ENCODE peak calls at places on chromosome 21, in eight cellular contexts. H is A549, O is astrocyte of the cerebellum, R is endothelial cell, B is GM12865, X is brain microvascular endothelial cell, P is upper lobe of right lung, F is K562. U is an unnamed sample.

GRCh38 chr21:45334591-45335081 is 46.9 kb upstream of the POFUT2 start:
- DNase-seq in H (no peak), O (no peak), R (no peak), B (no peak), X (no peak), P (peak), F (no peak), U (no peak)

GRCh38 chr21:44955141-44955802 is 15.4 kb downstream of the SLX9 start:
- DNase-seq in H (no peak), O (no peak), R (no peak), B (no peak), X (peak), P (peak), F (no peak), U (no peak)

GRCh38 chr21:33685613-33686197 is 43.4 kb downstream of the ITSN1 start:
- DNase-seq in H (no peak), O (peak), R (no peak), B (no peak), X (peak), P (no peak), F (no peak), U (peak)

GRCh38 chr21:42820513-42821465 is 58.5 kb downstream of the WDR4 start:
- DNase-seq in H (no peak), O (no peak), R (no peak), B (no peak), X (no peak), P (no peak), F (no peak), U (no peak)

GRCh38 chr21:23858878-23859277 is 1748.4 kb downstream of the MRPL39 start:
- DNase-seq in H (no peak), O (no peak), R (no peak), B (no peak), X (no peak), P (no peak), F (peak), U (no peak)

GRCh38 chr21:15552914-15553491 is 176.8 kb upstream of the USP25 start:
- DNase-seq in H (peak), O (no peak), R (no peak), B (no peak), X (no peak), P (no peak), F (no peak), U (no peak)

GRCh38 chr21:32094792-32095191 is 184.1 kb downstream of the MIS18A start:
- DNase-seq in H (peak), O (no peak), R (no peak), B (no peak), X (peak), P (no peak), F (no peak), U (no peak)

GRCh38 chr21:31671146-31671716 is 11.7 kb downstream of the SOD1 start:
- DNase-seq in H (no peak), O (no peak), R (no peak), B (no peak), X (no peak), P (no peak), F (no peak), U (no peak)

GRCh38 chr21:14259669-14260458 is 43.9 kb downstream of the RBM11 start:
- DNase-seq in H (peak), O (peak), R (no peak), B (peak), X (peak), P (no peak), F (peak), U (peak)

GRCh38 chr21:42381347-42381984 is 14.4 kb downstream of the TMPRSS3 start:
- DNase-seq in H (peak), O (no peak), R (peak), B (peak), X (peak), P (no peak), F (peak), U (peak)

GRCh38 chr21:43734830-43735229 is 15.9 kb downstream of the PDXK start:
- DNase-seq in H (no peak), O (peak), R (no peak), B (no peak), X (no peak), P (peak), F (no peak), U (no peak)

GRCh38 chr21:43299441-43300277 is 127.3 kb downstream of the SIK1 start:
- DNase-seq in H (no peak), O (no peak), R (no peak), B (no peak), X (no peak), P (peak), F (no peak), U (no peak)

GRCh38 chr21:25735895-25736597 is 1.3 kb downstream of the GABPA start:
- DNase-seq in H (no peak), O (no peak), R (no peak), B (peak), X (peak), P (no peak), F (peak), U (peak)

GRCh38 chr21:15564907-15565306 is 164.9 kb upstream of the USP25 start:
- DNase-seq in H (no peak), O (no peak), R (no peak), B (no peak), X (no peak), P (no peak), F (no peak), U (no peak)

GRCh38 chr21:43369124-43369523 is 57.8 kb downstream of the SIK1 start:
- DNase-seq in H (peak), O (no peak), R (no peak), B (peak), X (peak), P (no peak), F (no peak), U (peak)

GRCh38 chr21:43345746-43346409 is 81.1 kb downstream of the SIK1 start:
- DNase-seq in H (no peak), O (no peak), R (no peak), B (no peak), X (peak), P (peak), F (peak), U (peak)

GRCh38 chr21:42892582-42892930 is 553 bp upstream of the NDUFV3 start:
- DNase-seq in H (no peak), O (no peak), R (no peak), B (no peak), X (no peak), P (no peak), F (no peak), U (no peak)

GRCh38 chr21:44972821-44973220 is 33.0 kb downstream of the SLX9 start:
- DNase-seq in H (no peak), O (no peak), R (no peak), B (no peak), X (no peak), P (no peak), F (peak), U (peak)

GRCh38 chr21:43851593-43851992 is 13.4 kb upstream of the AGPAT3 start:
- DNase-seq in H (no peak), O (no peak), R (no peak), B (no peak), X (no peak), P (no peak), F (no peak), U (no peak)

GRCh38 chr21:40719615-40720014 is 127.3 kb downstream of the DSCAM start:
- DNase-seq in H (no peak), O (no peak), R (no peak), B (no peak), X (no peak), P (no peak), F (no peak), U (no peak)

GRCh38 chr21:43206231-43207042 is 37.6 kb downstream of the CRYAA start:
- DNase-seq in H (no peak), O (no peak), R (no peak), B (no peak), X (no peak), P (peak), F (no peak), U (no peak)

GRCh38 chr21:45277101-45278045 is 10.3 kb downstream of the POFUT2 start:
- DNase-seq in H (no peak), O (no peak), R (no peak), B (no peak), X (no peak), P (no peak), F (no peak), U (no peak)

GRCh38 chr21:36323032-36323431 is 3.0 kb downstream of the MORC3 start:
- DNase-seq in H (no peak), O (no peak), R (no peak), B (peak), X (no peak), P (no peak), F (peak), U (no peak)

GRCh38 chr21:36319767-36320420 is at the start of gene MORC3:
- DNase-seq in H (peak), O (peak), R (peak), B (peak), X (peak), P (peak), F (peak), U (peak)

GRCh38 chr21:36321325-36322082 is 1.5 kb downstream of the MORC3 start:
- DNase-seq in H (no peak), O (no peak), R (peak), B (peak), X (peak), P (no peak), F (peak), U (no peak)

GRCh38 chr21:36322083-36322424 is 2.1 kb downstream of the MORC3 start:
- DNase-seq in H (no peak), O (no peak), R (no peak), B (no peak), X (no peak), P (no peak), F (no peak), U (no peak)

GRCh38 chr21:36320421-36321324 is 676 bp downstream of the MORC3 start:
- DNase-seq in H (peak), O (no peak), R (peak), B (peak), X (peak), P (peak), F (peak), U (peak)
- TF ChIP-seq CTCF in H (no peak), O (no peak), R (no peak), B (no peak), X (no peak), P (no peak), F (no peak), U (no peak)

DNA sequence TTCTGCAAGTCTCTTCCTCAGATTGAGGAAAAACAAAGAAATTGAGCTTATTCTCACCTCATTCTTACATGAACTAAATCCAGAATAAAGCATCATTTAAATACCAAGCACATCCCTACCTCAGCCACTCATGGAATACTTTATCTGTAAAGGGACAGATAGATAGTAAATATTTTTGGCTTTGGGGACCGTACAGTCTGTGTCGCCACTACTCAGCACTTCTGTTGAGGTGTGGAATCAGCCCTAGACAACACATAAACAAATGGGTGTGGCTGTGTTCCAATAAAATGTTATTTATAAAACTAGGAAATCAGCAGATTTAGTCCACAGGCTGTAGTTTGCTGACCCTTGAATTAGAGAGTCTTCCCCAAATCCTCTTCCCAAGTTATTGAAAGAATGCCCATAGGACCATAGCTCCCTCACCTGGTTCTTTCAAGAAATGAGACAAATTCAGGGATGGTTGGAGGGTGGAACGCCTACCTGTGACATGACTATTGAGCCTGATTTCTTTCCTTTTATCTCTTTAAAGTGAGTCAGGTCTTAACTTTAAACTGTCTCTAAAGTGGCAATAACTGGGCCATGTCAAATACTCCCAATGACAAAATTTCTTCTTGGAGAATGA is 878.5 kb downstream of the USP25 start:
- DNase-seq in H (no peak), O (no peak), R (no peak), B (no peak), X (no peak), P (no peak), F (no peak), U (no peak)
- TF ChIP-seq CTCF in H (peak), O (peak), R (no peak), B (no peak), X (peak), P (no peak), F (no peak), U (no peak)

GRCh38 chr21:46604975-46605758 is at the start of gene S100B:
- DNase-seq in H (no peak), O (no peak), R (no peak), B (no peak), X (no peak), P (peak), F (no peak), U (no peak)

GRCh38 chr21:46606427-46606813 is 1.5 kb upstream of the S100B start:
- DNase-seq in H (no peak), O (no peak), R (no peak), B (no peak), X (no peak), P (peak), F (no peak), U (no peak)

GRCh38 chr21:46608672-46609111 is 3.8 kb upstream of the S100B start:
- DNase-seq in H (no peak), O (no peak), R (no peak), B (peak), X (no peak), P (no peak), F (no peak), U (no peak)

GRCh38 chr21:46605759-46606426 is 1.0 kb upstream of the S100B start:
- DNase-seq in H (no peak), O (no peak), R (no peak), B (peak), X (no peak), P (peak), F (no peak), U (no peak)

DNA sequence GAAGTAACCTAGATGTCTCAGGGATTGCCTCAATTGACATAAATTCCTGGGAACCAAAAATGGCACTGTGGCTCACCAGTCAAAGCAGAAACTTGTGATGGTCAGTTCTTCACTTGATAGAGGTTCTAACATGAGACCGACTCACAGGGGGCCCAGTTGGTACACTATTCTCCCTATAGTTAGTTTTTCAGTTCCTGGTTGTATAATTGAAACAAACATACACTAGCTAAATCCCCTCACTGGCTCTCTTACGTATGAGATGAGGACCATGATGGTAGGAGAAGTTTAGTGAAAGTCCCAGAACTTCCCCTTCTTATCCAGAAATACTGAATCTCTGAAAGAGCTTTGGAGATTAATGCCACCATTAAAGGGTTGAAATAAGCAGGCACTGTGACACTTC is 2.7 kb upstream of the S100B start:
- DNase-seq in H (no peak), O (no peak), R (no peak), B (no peak), X (no peak), P (no peak), F (no peak), U (no peak)
- TF ChIP-seq CTCF in H (no peak), O (no peak), R (no peak), B (no peak), X (no peak), P (no peak), F (no peak), U (no peak)

GRCh38 chr21:30257773-30258172 is 25.0 kb downstream of the KRTAP24-1 start:
- DNase-seq in H (no peak), O (peak), R (peak), B (peak), X (peak), P (no peak), F (peak), U (peak)
- TF ChIP-seq CTCF in H (no peak), O (peak), R (peak), B (peak), X (peak), P (no peak), F (peak), U (peak)

DNA sequence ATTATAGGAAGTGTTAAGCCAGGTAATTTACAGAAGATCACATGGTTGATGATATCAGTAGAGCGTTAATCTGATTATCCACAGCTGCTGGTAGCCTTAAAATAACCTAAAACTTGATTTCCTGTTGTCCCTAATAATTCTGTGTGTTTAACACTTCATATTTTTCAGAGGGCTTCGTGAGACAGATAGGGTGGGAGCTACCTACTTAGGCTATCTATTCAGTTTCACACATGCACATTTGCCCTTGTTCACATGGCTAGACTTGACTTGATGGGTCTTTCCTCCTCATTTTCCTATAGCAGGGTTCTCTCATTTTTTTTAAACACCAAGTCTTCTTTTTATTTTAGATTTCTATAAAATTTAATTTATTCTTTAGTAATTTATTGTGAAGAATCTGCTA is 11.0 kb downstream of the BACH1 start:
- DNase-seq in H (no peak), O (no peak), R (no peak), B (no peak), X (no peak), P (no peak), F (no peak), U (no peak)
- TF ChIP-seq CTCF in H (no peak), O (no peak), R (no peak), B (no peak), X (no peak), P (no peak), F (no peak), U (no peak)

DNA sequence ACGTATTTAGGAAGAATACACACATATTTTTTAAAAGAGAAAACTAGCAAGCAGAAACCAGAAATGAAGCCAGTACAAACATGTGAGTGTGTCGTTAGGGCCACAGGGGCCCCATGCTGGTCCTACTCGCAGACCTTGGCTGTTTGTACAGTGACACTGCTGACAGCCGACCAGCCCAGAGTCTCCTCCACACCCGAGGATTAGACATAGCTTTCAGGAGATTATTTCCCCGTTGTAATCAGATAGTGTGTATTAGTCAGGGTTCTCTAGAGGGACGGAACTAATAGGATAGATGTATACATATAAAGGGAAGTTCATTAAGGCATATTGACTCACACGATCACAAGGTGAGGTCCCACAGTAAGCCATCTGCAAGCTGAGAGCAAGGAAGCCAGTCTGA is 51.1 kb downstream of the DIP2A start:
- DNase-seq in H (peak), O (no peak), R (no peak), B (no peak), X (peak), P (no peak), F (no peak), U (no peak)
- TF ChIP-seq CTCF in H (no peak), O (no peak), R (no peak), B (no peak), X (no peak), P (no peak), F (no peak), U (no peak)

GRCh38 chr21:37993071-37993470 is 76.8 kb upstream of the KCNJ6 start:
- DNase-seq in H (no peak), O (no peak), R (no peak), B (no peak), X (no peak), P (no peak), F (no peak), U (no peak)

DNA sequence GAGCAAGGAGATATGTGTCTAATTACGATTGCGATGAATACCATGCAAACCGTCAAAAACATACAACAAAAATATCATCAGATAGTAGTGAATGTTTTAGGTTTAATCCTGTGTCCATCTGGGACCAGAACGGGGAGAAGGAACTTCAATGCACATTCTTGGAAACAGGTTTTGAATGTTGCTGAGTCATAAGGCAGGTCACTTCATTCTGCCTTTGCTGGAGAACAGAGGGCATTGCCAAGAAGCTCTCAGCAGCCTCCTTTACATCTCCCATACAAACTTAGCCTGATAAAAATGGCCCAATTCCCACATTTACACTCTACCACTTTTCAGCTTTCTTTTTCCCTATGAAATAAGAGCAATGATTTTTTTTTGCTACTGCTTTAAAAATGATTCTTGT is 78.0 kb upstream of the KCNJ6 start:
- DNase-seq in H (no peak), O (no peak), R (no peak), B (no peak), X (no peak), P (no peak), F (peak), U (no peak)
- TF ChIP-seq CTCF in H (no peak), O (no peak), R (no peak), B (no peak), X (no peak), P (no peak), F (no peak), U (no peak)

DNA sequence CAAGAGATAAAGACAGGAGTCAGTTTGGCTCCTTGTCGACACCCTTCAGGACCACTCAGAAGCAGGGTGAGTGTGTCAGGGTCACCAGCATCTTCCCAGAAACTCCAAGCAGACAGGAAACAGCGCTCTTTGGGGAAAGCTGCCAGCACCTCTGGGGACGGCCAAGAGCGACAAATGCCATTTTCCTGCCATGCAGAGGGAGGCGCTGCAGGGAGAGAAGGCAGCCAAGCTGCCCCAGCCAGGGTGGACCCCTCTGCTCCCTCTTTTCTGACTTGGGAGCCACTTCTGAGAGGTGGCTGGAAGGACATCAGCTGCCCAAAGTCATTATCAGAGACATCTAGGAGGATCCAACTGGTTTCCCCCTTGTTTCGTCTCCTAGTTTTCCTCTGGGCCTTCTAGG is 29.0 kb downstream of the SIM2 start:
- DNase-seq in H (no peak), O (no peak), R (no peak), B (no peak), X (no peak), P (peak), F (peak), U (no peak)
- TF ChIP-seq CTCF in H (no peak), O (no peak), R (no peak), B (no peak), X (peak), P (no peak), F (peak), U (no peak)